ENCODE peak calls at places on chromosomes 16 and 17, in seven cellular contexts. One of them, this sample, is unnamed.

GRCh38 chr16:72722552-72722951 is 325.4 kb downstream of the ZFHX3 start:
- DNase-seq in GM19239: no peak
- DNase-seq in substantia nigra: no peak
- DNase-seq in HuH-7: no peak
- DNase-seq in HT-29: no peak
- DNase-seq in small intestine: no peak
- DNase-seq in A549: no peak
- DNase-seq in this sample: no peak

GRCh38 chr17:10742431-10742830 is 12.6 kb upstream of the TMEM220 start:
- DNase-seq in GM19239: no peak
- DNase-seq in substantia nigra: no peak
- DNase-seq in HuH-7: no peak
- DNase-seq in HT-29: no peak
- DNase-seq in small intestine: no peak
- DNase-seq in A549: no peak
- DNase-seq in this sample: no peak

GRCh38 chr17:39970157-39970692 is 7.4 kb downstream of the GSDMA start:
- DNase-seq in GM19239: no peak
- DNase-seq in substantia nigra: no peak
- DNase-seq in HuH-7: no peak
- DNase-seq in HT-29: no peak
- DNase-seq in small intestine: peak
- DNase-seq in A549: no peak
- DNase-seq in this sample: no peak

GRCh38 chr16:77898671-77899211 is 110.4 kb downstream of the VAT1L start:
- DNase-seq in GM19239: no peak
- DNase-seq in substantia nigra: no peak
- DNase-seq in HuH-7: no peak
- DNase-seq in HT-29: no peak
- DNase-seq in small intestine: no peak
- DNase-seq in A549: no peak
- DNase-seq in this sample: peak

GRCh38 chr16:56884026-56884582 is 19.1 kb downstream of the SLC12A3 start:
- DNase-seq in GM19239: no peak
- DNase-seq in substantia nigra: no peak
- DNase-seq in HuH-7: no peak
- DNase-seq in HT-29: no peak
- DNase-seq in small intestine: no peak
- DNase-seq in A549: no peak
- DNase-seq in this sample: no peak

GRCh38 chr17:75643033-75644017 is 10.1 kb downstream of the SMIM5 start:
- DNase-seq in GM19239: no peak
- DNase-seq in substantia nigra: no peak
- DNase-seq in HuH-7: no peak
- DNase-seq in HT-29: peak
- DNase-seq in small intestine: no peak
- DNase-seq in A549: no peak
- DNase-seq in this sample: no peak

GRCh38 chr16:64094170-64094960 is 1027.5 kb downstream of the CDH11 start:
- DNase-seq in GM19239: no peak
- DNase-seq in substantia nigra: no peak
- DNase-seq in HuH-7: no peak
- DNase-seq in HT-29: no peak
- DNase-seq in small intestine: no peak
- DNase-seq in A549: no peak
- DNase-seq in this sample: no peak

GRCh38 chr17:70307430-70307829 is 138.1 kb downstream of the KCNJ2 start:
- DNase-seq in GM19239: no peak
- DNase-seq in substantia nigra: no peak
- DNase-seq in HuH-7: no peak
- DNase-seq in HT-29: no peak
- DNase-seq in small intestine: no peak
- DNase-seq in A549: no peak
- DNase-seq in this sample: no peak

GRCh38 chr16:2429771-2430663 is 770 bp downstream of the CCNF start:
- DNase-seq in GM19239: no peak
- DNase-seq in substantia nigra: no peak
- DNase-seq in HuH-7: peak
- DNase-seq in HT-29: peak
- DNase-seq in small intestine: peak
- DNase-seq in A549: no peak
- DNase-seq in this sample: no peak

GRCh38 chr16:3528406-3528805 is 27.6 kb downstream of the CLUAP1 start:
- DNase-seq in GM19239: no peak
- DNase-seq in substantia nigra: no peak
- DNase-seq in HuH-7: no peak
- DNase-seq in HT-29: no peak
- DNase-seq in small intestine: no peak
- DNase-seq in A549: no peak
- DNase-seq in this sample: no peak

GRCh38 chr17:225551-225950 is 44.1 kb upstream of the DOC2B start:
- DNase-seq in GM19239: no peak
- DNase-seq in substantia nigra: no peak
- DNase-seq in HuH-7: no peak
- DNase-seq in HT-29: no peak
- DNase-seq in small intestine: no peak
- DNase-seq in A549: no peak
- DNase-seq in this sample: no peak

GRCh38 chr17:32142038-32142856 is at the start of gene RHOT1:
- DNase-seq in GM19239: peak
- DNase-seq in substantia nigra: peak
- DNase-seq in HuH-7: peak
- DNase-seq in HT-29: peak
- DNase-seq in small intestine: peak
- DNase-seq in A549: peak
- DNase-seq in this sample: peak

GRCh38 chr17:14297161-14297851 is 3.6 kb upstream of the HS3ST3B1 start:
- DNase-seq in GM19239: no peak
- DNase-seq in substantia nigra: no peak
- DNase-seq in HuH-7: peak
- DNase-seq in HT-29: no peak
- DNase-seq in small intestine: no peak
- DNase-seq in A549: peak
- DNase-seq in this sample: no peak

GRCh38 chr17:49557204-49558024 is 18.3 kb upstream of the NXPH3 start:
- DNase-seq in GM19239: no peak
- DNase-seq in substantia nigra: no peak
- DNase-seq in HuH-7: peak
- DNase-seq in HT-29: peak
- DNase-seq in small intestine: peak
- DNase-seq in A549: peak
- DNase-seq in this sample: no peak

GRCh38 chr16:87675111-87675510 is 72.8 kb downstream of the JPH3 start:
- DNase-seq in GM19239: no peak
- DNase-seq in substantia nigra: no peak
- DNase-seq in HuH-7: no peak
- DNase-seq in HT-29: no peak
- DNase-seq in small intestine: no peak
- DNase-seq in A549: no peak
- DNase-seq in this sample: no peak

GRCh38 chr17:29616300-29617048 is 6.2 kb downstream of the CORO6 start:
- DNase-seq in GM19239: no peak
- DNase-seq in substantia nigra: no peak
- DNase-seq in HuH-7: no peak
- DNase-seq in HT-29: peak
- DNase-seq in small intestine: no peak
- DNase-seq in A549: no peak
- DNase-seq in this sample: no peak

GRCh38 chr17:66837226-66837625 is 2.3 kb downstream of the CACNG5 start:
- DNase-seq in GM19239: no peak
- DNase-seq in substantia nigra: no peak
- DNase-seq in HuH-7: no peak
- DNase-seq in HT-29: no peak
- DNase-seq in small intestine: no peak
- DNase-seq in A549: no peak
- DNase-seq in this sample: no peak

GRCh38 chr17:71237903-71238538 is 882.8 kb upstream of the SOX9 start:
- DNase-seq in GM19239: no peak
- DNase-seq in substantia nigra: no peak
- DNase-seq in HuH-7: no peak
- DNase-seq in HT-29: peak
- DNase-seq in small intestine: peak
- DNase-seq in A549: peak
- DNase-seq in this sample: peak

GRCh38 chr16:84605339-84605848 is 12.5 kb downstream of the COTL1 start:
- DNase-seq in GM19239: no peak
- DNase-seq in substantia nigra: no peak
- DNase-seq in HuH-7: no peak
- DNase-seq in HT-29: no peak
- DNase-seq in small intestine: no peak
- DNase-seq in A549: no peak
- DNase-seq in this sample: no peak

GRCh38 chr17:78431692-78431958 is 53.2 kb downstream of the PGS1 start:
- DNase-seq in GM19239: no peak
- DNase-seq in substantia nigra: no peak
- DNase-seq in HuH-7: no peak
- DNase-seq in HT-29: no peak
- DNase-seq in small intestine: no peak
- DNase-seq in A549: no peak
- DNase-seq in this sample: no peak

GRCh38 chr17:56976941-56977570 is 875 bp upstream of the SCPEP1 start:
- DNase-seq in GM19239: no peak
- DNase-seq in substantia nigra: no peak
- DNase-seq in HuH-7: no peak
- DNase-seq in HT-29: no peak
- DNase-seq in small intestine: no peak
- DNase-seq in A549: no peak
- DNase-seq in this sample: no peak

GRCh38 chr17:61733021-61733420 is 130.3 kb downstream of the BRIP1 start:
- DNase-seq in GM19239: no peak
- DNase-seq in substantia nigra: no peak
- DNase-seq in HuH-7: no peak
- DNase-seq in HT-29: no peak
- DNase-seq in small intestine: no peak
- DNase-seq in A549: no peak
- DNase-seq in this sample: no peak

GRCh38 chr16:12507366-12507765 is 296.3 kb downstream of the CPPED1 start:
- DNase-seq in GM19239: no peak
- DNase-seq in substantia nigra: no peak
- DNase-seq in HuH-7: no peak
- DNase-seq in HT-29: no peak
- DNase-seq in small intestine: no peak
- DNase-seq in A549: no peak
- DNase-seq in this sample: no peak

GRCh38 chr16:72561-73537 is at the start of gene RHBDF1:
- DNase-seq in GM19239: no peak
- DNase-seq in substantia nigra: peak
- DNase-seq in HuH-7: peak
- DNase-seq in HT-29: peak
- DNase-seq in small intestine: peak
- DNase-seq in A549: peak
- DNase-seq in this sample: no peak

GRCh38 chr17:72931163-72931562 is 161.3 kb downstream of the SLC39A11 start:
- DNase-seq in GM19239: no peak
- DNase-seq in substantia nigra: no peak
- DNase-seq in HuH-7: no peak
- DNase-seq in HT-29: no peak
- DNase-seq in small intestine: no peak
- DNase-seq in A549: no peak
- DNase-seq in this sample: no peak

GRCh38 chr17:56447166-56447565 is 146.3 kb upstream of the NOG start:
- DNase-seq in GM19239: no peak
- DNase-seq in substantia nigra: no peak
- DNase-seq in HuH-7: no peak
- DNase-seq in HT-29: no peak
- DNase-seq in small intestine: no peak
- DNase-seq in A549: no peak
- DNase-seq in this sample: no peak

GRCh38 chr16:72429566-72430160 is 257.7 kb upstream of the PMFBP1 start:
- DNase-seq in GM19239: no peak
- DNase-seq in substantia nigra: no peak
- DNase-seq in HuH-7: no peak
- DNase-seq in HT-29: no peak
- DNase-seq in small intestine: no peak
- DNase-seq in A549: no peak
- DNase-seq in this sample: no peak

GRCh38 chr17:82963104-82963950 is 116.1 kb upstream of the METRNL start:
- DNase-seq in GM19239: no peak
- DNase-seq in substantia nigra: peak
- DNase-seq in HuH-7: no peak
- DNase-seq in HT-29: peak
- DNase-seq in small intestine: peak
- DNase-seq in A549: peak
- DNase-seq in this sample: no peak

GRCh38 chr17:238071-238963 is 56.9 kb upstream of the DOC2B start:
- DNase-seq in GM19239: no peak
- DNase-seq in substantia nigra: no peak
- DNase-seq in HuH-7: no peak
- DNase-seq in HT-29: no peak
- DNase-seq in small intestine: no peak
- DNase-seq in A549: no peak
- DNase-seq in this sample: no peak

GRCh38 chr17:18224428-18225120 is 861 bp upstream of the LLGL1 start:
- DNase-seq in GM19239: no peak
- DNase-seq in substantia nigra: no peak
- DNase-seq in HuH-7: no peak
- DNase-seq in HT-29: no peak
- DNase-seq in small intestine: no peak
- DNase-seq in A549: no peak
- DNase-seq in this sample: no peak

GRCh38 chr17:76550712-76551615 is 11.1 kb downstream of the PRCD start:
- DNase-seq in GM19239: no peak
- DNase-seq in substantia nigra: no peak
- DNase-seq in HuH-7: no peak
- DNase-seq in HT-29: peak
- DNase-seq in small intestine: peak
- DNase-seq in A549: peak
- DNase-seq in this sample: no peak

GRCh38 chr17:40479754-40480480 is 21.5 kb downstream of the TNS4 start:
- DNase-seq in GM19239: no peak
- DNase-seq in substantia nigra: no peak
- DNase-seq in HuH-7: no peak
- DNase-seq in HT-29: peak
- DNase-seq in small intestine: no peak
- DNase-seq in A549: peak
- DNase-seq in this sample: no peak

GRCh38 chr16:56916571-56917403 is 15.2 kb upstream of the HERPUD1 start:
- DNase-seq in GM19239: peak
- DNase-seq in substantia nigra: no peak
- DNase-seq in HuH-7: no peak
- DNase-seq in HT-29: no peak
- DNase-seq in small intestine: no peak
- DNase-seq in A549: no peak
- DNase-seq in this sample: no peak

GRCh38 chr16:69179255-69180010 is 7.5 kb upstream of the SNTB2 start:
- DNase-seq in GM19239: no peak
- DNase-seq in substantia nigra: no peak
- DNase-seq in HuH-7: no peak
- DNase-seq in HT-29: no peak
- DNase-seq in small intestine: peak
- DNase-seq in A549: peak
- DNase-seq in this sample: no peak

GRCh38 chr17:68580236-68580903 is 20.8 kb downstream of the FAM20A start:
- DNase-seq in GM19239: no peak
- DNase-seq in substantia nigra: no peak
- DNase-seq in HuH-7: peak
- DNase-seq in HT-29: no peak
- DNase-seq in small intestine: no peak
- DNase-seq in A549: no peak
- DNase-seq in this sample: peak

This sample was measured in HS-5.